ENCODE peak calls at places on chromosomes 2 and 18, in four cellular contexts. One of them, this sample, is unnamed. For H3K4me1, the result is how much of the 10 kb centered on the place peaks cover.

GRCh38 chr2:168998609-168999211 is 32.4 kb downstream of the ABCB11 start:
- DNase-seq in prostate gland: peak
- DNase-seq in H9: no peak
- DNase-seq in neural progenitor cell: no peak
- DNase-seq in this sample: no peak

GRCh38 chr2:144456680-144457079 is 63.2 kb downstream of the ZEB2 start:
- DNase-seq in prostate gland: no peak
- DNase-seq in H9: no peak
- DNase-seq in neural progenitor cell: no peak
- DNase-seq in this sample: peak

GRCh38 chr2:22281033-22281432 is 1103.9 kb upstream of the KLHL29 start:
- DNase-seq in prostate gland: no peak
- DNase-seq in H9: no peak
- DNase-seq in neural progenitor cell: no peak
- DNase-seq in this sample: no peak

GRCh38 chr2:240561325-240561971 is 1.3 kb downstream of the DUSP28 start:
- DNase-seq in H9: no peak
- DNase-seq in neural progenitor cell: no peak
- DNase-seq in prostate gland: peak
- DNase-seq in this sample: no peak

GRCh38 chr18:70036771-70037452 is 89.2 kb upstream of the CD226 start:
- DNase-seq in neural progenitor cell: no peak
- DNase-seq in prostate gland: no peak
- DNase-seq in H9: no peak
- DNase-seq in this sample: no peak

GRCh38 chr2:132384491-132385186 is 32.0 kb upstream of the GPR39 start:
- DNase-seq in neural progenitor cell: no peak
- DNase-seq in H9: no peak
- DNase-seq in prostate gland: no peak
- DNase-seq in this sample: no peak

GRCh38 chr2:13230221-13230620 is 513.5 kb downstream of the TRIB2 start:
- DNase-seq in prostate gland: no peak
- DNase-seq in H9: no peak
- DNase-seq in neural progenitor cell: no peak
- DNase-seq in this sample: no peak

GRCh38 chr2:63984606-63985359 is 34.4 kb downstream of the VPS54 start:
- DNase-seq in prostate gland: no peak
- DNase-seq in neural progenitor cell: no peak
- DNase-seq in H9: no peak
- DNase-seq in this sample: no peak

GRCh38 chr2:148554459-148555247 is 89.9 kb upstream of the EPC2 start:
- DNase-seq in H9: peak
- DNase-seq in prostate gland: no peak
- DNase-seq in neural progenitor cell: no peak
- DNase-seq in this sample: no peak

GRCh38 chr2:3709225-3709624 is 5.8 kb downstream of the DCDC2C start:
- DNase-seq in H9: no peak
- DNase-seq in prostate gland: no peak
- DNase-seq in neural progenitor cell: no peak
- DNase-seq in this sample: no peak

GRCh38 chr18:34039194-34039593 is 185.5 kb downstream of the NOL4 start:
- DNase-seq in neural progenitor cell: no peak
- DNase-seq in prostate gland: no peak
- DNase-seq in H9: no peak
- DNase-seq in this sample: no peak

GRCh38 chr2:107553534-107553933 is 273.2 kb upstream of the RGPD4 start:
- DNase-seq in neural progenitor cell: no peak
- DNase-seq in H9: no peak
- DNase-seq in prostate gland: no peak
- DNase-seq in this sample: no peak

GRCh38 chr2:106065268-106065982 is 128.7 kb downstream of the UXS1 start:
- DNase-seq in neural progenitor cell: peak
- DNase-seq in H9: no peak
- DNase-seq in prostate gland: no peak
- DNase-seq in this sample: no peak

GRCh38 chr18:60200558-60200957 is 172.0 kb downstream of the MC4R start:
- DNase-seq in prostate gland: no peak
- DNase-seq in H9: no peak
- DNase-seq in neural progenitor cell: no peak
- DNase-seq in this sample: no peak

GRCh38 chr2:174797792-174798276 is 33.6 kb upstream of the CHRNA1 start:
- DNase-seq in prostate gland: no peak
- DNase-seq in neural progenitor cell: no peak
- DNase-seq in H9: no peak
- DNase-seq in this sample: no peak

GRCh38 chr18:50750546-50750945 is 69.3 kb downstream of the MRO start:
- DNase-seq in neural progenitor cell: no peak
- DNase-seq in prostate gland: no peak
- DNase-seq in H9: no peak
- DNase-seq in this sample: no peak

GRCh38 chr2:138125306-138125900 is 161.1 kb downstream of the HNMT start:
- DNase-seq in neural progenitor cell: no peak
- DNase-seq in prostate gland: no peak
- DNase-seq in H9: no peak
- DNase-seq in this sample: no peak

GRCh38 chr2:42342795-42343241 is 18.2 kb downstream of the COX7A2L start:
- DNase-seq in neural progenitor cell: no peak
- DNase-seq in prostate gland: no peak
- DNase-seq in H9: no peak
- DNase-seq in this sample: no peak

GRCh38 chr2:191866195-191866594 is 19.3 kb upstream of the CAVIN2 start:
- DNase-seq in H9: no peak
- DNase-seq in prostate gland: no peak
- DNase-seq in neural progenitor cell: no peak
- DNase-seq in this sample: no peak

GRCh38 chr2:6109801-6110200 is 417.6 kb downstream of the SOX11 start:
- DNase-seq in prostate gland: no peak
- DNase-seq in H9: no peak
- DNase-seq in neural progenitor cell: no peak
- DNase-seq in this sample: no peak

GRCh38 chr2:12110074-12110473 is 363.6 kb downstream of the LPIN1 start:
- DNase-seq in neural progenitor cell: no peak
- DNase-seq in H9: no peak
- DNase-seq in prostate gland: no peak
- DNase-seq in this sample: no peak

GRCh38 chr2:217900010-217900779 is 102.6 kb downstream of the TNS1 start:
- DNase-seq in prostate gland: no peak
- DNase-seq in neural progenitor cell: no peak
- DNase-seq in H9: no peak
- DNase-seq in this sample: no peak

GRCh38 chr2:33337385-33337784 is 139.1 kb upstream of the RASGRP3 start:
- DNase-seq in H9: no peak
- DNase-seq in neural progenitor cell: no peak
- DNase-seq in prostate gland: no peak
- DNase-seq in this sample: no peak

GRCh38 chr2:134078349-134078748 is 175.5 kb upstream of the MGAT5 start:
- DNase-seq in prostate gland: no peak
- DNase-seq in neural progenitor cell: no peak
- DNase-seq in H9: no peak
- DNase-seq in this sample: no peak

GRCh38 chr18:53567935-53568574 is 656.4 kb downstream of the MBD2 start:
- DNase-seq in H9: no peak
- DNase-seq in prostate gland: no peak
- DNase-seq in neural progenitor cell: peak
- DNase-seq in this sample: no peak

GRCh38 chr2:26650713-26651457 is 9.7 kb upstream of the CIB4 start:
- DNase-seq in H9: peak
- DNase-seq in prostate gland: no peak
- DNase-seq in neural progenitor cell: no peak
- DNase-seq in this sample: no peak

GRCh38 chr2:68245066-68245465 is 7.3 kb downstream of the PPP3R1 start:
- DNase-seq in prostate gland: no peak
- DNase-seq in neural progenitor cell: no peak
- DNase-seq in H9: no peak
- DNase-seq in this sample: no peak

GRCh38 chr2:16096962-16097361 is 156.6 kb downstream of the MYCN start:
- DNase-seq in neural progenitor cell: no peak
- DNase-seq in H9: no peak
- DNase-seq in prostate gland: no peak
- DNase-seq in this sample: no peak

GRCh38 chr2:39851251-39851650 is 72.2 kb upstream of the THUMPD2 start:
- DNase-seq in H9: no peak
- DNase-seq in neural progenitor cell: no peak
- DNase-seq in prostate gland: no peak
- DNase-seq in this sample: no peak

GRCh38 chr2:39855856-39856255 is 76.8 kb upstream of the THUMPD2 start:
- DNase-seq in H9: no peak
- DNase-seq in prostate gland: no peak
- DNase-seq in neural progenitor cell: no peak
- DNase-seq in this sample: no peak

GRCh38 chr2:39849982-39850526 is 71.0 kb upstream of the THUMPD2 start:
- DNase-seq in neural progenitor cell: no peak
- DNase-seq in prostate gland: no peak
- DNase-seq in H9: no peak
- DNase-seq in this sample: no peak

DNA sequence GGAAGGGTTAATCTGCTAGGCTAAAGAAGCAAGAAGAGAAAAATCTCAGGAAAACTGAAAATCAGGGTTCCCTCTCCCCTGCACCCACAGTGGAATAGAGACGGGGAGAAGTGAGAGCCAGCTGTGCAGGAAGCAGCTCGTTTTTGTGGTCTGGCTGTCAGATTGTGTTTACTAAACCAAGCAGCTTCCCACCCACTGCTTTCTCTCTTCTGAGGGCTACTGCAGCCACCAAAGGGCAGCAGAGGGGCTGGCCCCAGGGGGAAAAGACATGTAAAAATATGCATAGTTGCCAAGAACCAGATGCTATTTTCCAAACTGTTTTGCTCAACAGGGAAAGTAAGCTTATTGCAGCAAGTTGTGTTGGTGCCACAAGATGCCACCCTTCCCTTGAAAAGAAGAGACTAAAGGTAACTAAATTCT is 72.6 kb upstream of the THUMPD2 start:
- DNase-seq in H9: peak
- DNase-seq in neural progenitor cell: peak
- DNase-seq in prostate gland: no peak
- DNase-seq in this sample: no peak
- TF ChIP-seq CTCF in H9: peak
- TF ChIP-seq CTCF in neural progenitor cell: no peak
- TF ChIP-seq CTCF in prostate gland: no peak
- TF ChIP-seq CTCF in this sample: no peak

GRCh38 chr2:46119453-46119852 is 177.8 kb upstream of the EPAS1 start:
- DNase-seq in H9: no peak
- DNase-seq in prostate gland: no peak
- DNase-seq in neural progenitor cell: no peak
- DNase-seq in this sample: no peak
- H3K27ac ChIP-seq in H9: no peak
- H3K27ac ChIP-seq in prostate gland: no peak
- H3K27ac ChIP-seq in neural progenitor cell: no peak
- H3K27ac ChIP-seq in this sample: peak

DNA sequence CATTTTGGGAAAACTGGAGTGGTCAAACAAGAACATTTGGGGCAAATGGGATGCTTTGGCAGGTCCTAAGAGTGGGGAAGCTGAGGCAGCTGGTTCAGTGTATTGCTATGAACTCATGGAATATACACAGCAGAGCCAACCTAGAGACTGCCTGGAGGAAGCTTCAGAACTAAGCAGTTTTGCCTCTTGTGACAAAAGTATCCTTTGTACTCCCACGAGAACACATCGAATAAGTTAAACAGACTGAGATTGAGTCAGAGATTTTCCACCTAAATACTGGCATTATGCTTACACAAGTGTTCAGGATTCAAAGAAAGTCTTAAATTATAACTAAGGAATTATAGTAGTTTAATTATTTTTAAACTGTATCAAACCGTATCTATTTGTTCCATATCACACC is 5.2 kb upstream of the ARMC9 start:
- DNase-seq in prostate gland: no peak
- DNase-seq in H9: no peak
- DNase-seq in neural progenitor cell: no peak
- DNase-seq in this sample: no peak
- H3K4me1 ChIP-seq in prostate gland: under half
- H3K4me1 ChIP-seq in H9: under half
- H3K4me1 ChIP-seq in neural progenitor cell: under half
- H3K4me1 ChIP-seq in this sample: under half

GRCh38 chr2:60958800-60959199 is 58.7 kb upstream of the PEX13 start:
- DNase-seq in H9: no peak
- DNase-seq in neural progenitor cell: no peak
- DNase-seq in prostate gland: no peak
- DNase-seq in this sample: no peak
- TF ChIP-seq CTCF in H9: no peak
- TF ChIP-seq CTCF in neural progenitor cell: no peak
- TF ChIP-seq CTCF in prostate gland: no peak
- TF ChIP-seq CTCF in this sample: no peak

DNA sequence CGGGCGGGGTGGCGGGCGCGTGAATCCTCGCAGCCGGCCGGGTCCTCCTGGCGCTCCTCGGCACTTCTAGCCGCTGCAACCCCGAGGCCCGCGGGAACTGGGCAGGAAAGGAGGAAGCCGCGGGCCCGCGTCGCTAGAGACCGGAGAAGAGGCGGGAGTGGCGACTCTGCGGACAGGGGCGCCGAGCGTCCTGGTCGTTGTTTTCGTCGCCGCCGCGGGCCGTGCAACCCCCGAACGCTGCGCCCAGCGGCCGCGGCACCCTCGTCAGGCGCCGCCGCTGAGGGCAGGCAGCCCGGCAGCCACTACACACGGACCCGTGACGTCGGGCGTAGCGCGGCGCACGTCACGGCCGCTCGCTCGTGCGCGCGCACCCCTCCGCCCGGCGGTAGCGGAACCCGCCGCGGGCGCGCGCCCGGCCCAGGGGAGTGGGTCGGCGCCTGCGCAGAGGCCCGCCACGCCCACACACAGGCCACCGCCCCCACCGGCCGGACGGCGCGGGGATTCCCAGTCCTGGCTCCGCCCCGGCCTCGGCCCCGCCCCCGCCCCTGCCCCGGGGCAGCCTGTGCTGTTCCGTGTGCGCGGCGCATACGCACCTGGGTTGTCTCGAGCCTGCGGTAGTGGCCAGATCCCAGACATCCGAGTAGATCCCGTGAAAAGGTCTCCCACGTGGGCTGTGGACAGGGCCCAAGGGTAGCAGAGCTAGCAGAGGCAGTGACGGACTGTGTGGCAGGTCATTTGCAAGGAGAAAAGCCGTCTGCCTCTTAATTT is at the start of gene MAP3K2:
- DNase-seq in H9: peak
- DNase-seq in prostate gland: peak
- DNase-seq in neural progenitor cell: peak
- DNase-seq in this sample: peak
- H3K27ac ChIP-seq in H9: no peak
- H3K27ac ChIP-seq in prostate gland: peak
- H3K27ac ChIP-seq in neural progenitor cell: peak
- H3K27ac ChIP-seq in this sample: peak

GRCh38 chr18:48828201-48828580 is 122.6 kb downstream of the SMAD7 start:
- DNase-seq in prostate gland: no peak
- DNase-seq in H9: no peak
- DNase-seq in neural progenitor cell: no peak
- DNase-seq in this sample: no peak
- H3K4me1 ChIP-seq in prostate gland: under half
- H3K4me1 ChIP-seq in H9: under half
- H3K4me1 ChIP-seq in neural progenitor cell: half or more
- H3K4me1 ChIP-seq in this sample: under half

This sample was measured in ascending aorta.